ENCODE peak calls at places on chromosomes 11 and 22, in seven cellular contexts. H is Caco-2, B is thoracic aorta, O is heart right ventricle, G is OCI-LY7, R is ovary, N is tibial nerve. Z is an unnamed sample.

GRCh38 chr11:78313181-78313788 is 104.3 kb downstream of the GAB2 start:
- DNase-seq in H (no peak), B (no peak), O (no peak), G (no peak), R (no peak), N (peak; percentile 23), Z (no peak)

GRCh38 chr22:45917146-45917545 is 59.8 kb downstream of the WNT7B start:
- DNase-seq in H (no peak), B (no peak), O (no peak), G (no peak), R (no peak), N (no peak), Z (no peak)

GRCh38 chr11:113001709-113002108 is 40.5 kb downstream of the NCAM1 start:
- DNase-seq in H (no peak), B (no peak), O (no peak), G (no peak), R (peak; percentile 32), N (no peak), Z (no peak)

GRCh38 chr22:44068422-44069191 is 44.5 kb downstream of the PARVB start:
- DNase-seq in H (no peak), B (no peak), O (peak; percentile 30), G (no peak), R (no peak), N (no peak), Z (peak; percentile 68)

GRCh38 chr22:26656896-26657851 is at the start of gene MIAT:
- DNase-seq in H (no peak), B (no peak), O (no peak), G (no peak), R (no peak), N (no peak), Z (peak; percentile 73)

GRCh38 chr22:28183078-28183870 is 264.2 kb upstream of the PITPNB start:
- DNase-seq in H (no peak), B (no peak), O (no peak), G (no peak), R (no peak), N (no peak), Z (no peak)

GRCh38 chr11:69939551-69940245 is 120.5 kb upstream of the FGF3 start:
- DNase-seq in H (peak; percentile 73), B (peak; percentile 48), O (peak; percentile 86), G (no peak), R (peak; percentile 65), N (no peak), Z (no peak)

GRCh38 chr11:62416596-62416995 is 2.2 kb upstream of the SCGB1A1 start:
- DNase-seq in H (no peak), B (no peak), O (no peak), G (no peak), R (no peak), N (no peak), Z (no peak)

GRCh38 chr11:21133244-21133643 is 463.9 kb downstream of the NELL1 start:
- DNase-seq in H (no peak), B (no peak), O (no peak), G (no peak), R (no peak), N (no peak), Z (no peak)

GRCh38 chr11:65293909-65294381 is 20.7 kb upstream of the CDC42EP2 start:
- DNase-seq in H (no peak), B (no peak), O (peak; percentile 67), G (no peak), R (peak; percentile 75), N (no peak), Z (no peak)

GRCh38 chr11:20051783-20052399 is 108.4 kb downstream of the DBX1 start:
- DNase-seq in H (no peak), B (no peak), O (no peak), G (no peak), R (no peak), N (no peak), Z (no peak)

GRCh38 chr11:20056109-20057054 is 103.9 kb downstream of the DBX1 start:
- DNase-seq in H (no peak), B (peak; percentile 37), O (no peak), G (no peak), R (no peak), N (no peak), Z (no peak)

GRCh38 chr11:20054584-20054983 is 105.7 kb downstream of the DBX1 start:
- DNase-seq in H (no peak), B (no peak), O (no peak), G (no peak), R (no peak), N (no peak), Z (no peak)

GRCh38 chr11:20055312-20055711 is 105.0 kb downstream of the DBX1 start:
- DNase-seq in H (no peak), B (no peak), O (no peak), G (no peak), R (no peak), N (no peak), Z (no peak)

GRCh38 chr11:20053572-20053971 is 106.7 kb downstream of the DBX1 start:
- DNase-seq in H (no peak), B (no peak), O (no peak), G (no peak), R (no peak), N (no peak), Z (no peak)
- H3K4me3 ChIP-seq in H (no peak overlapping the region), B (no peak overlapping the region), O (no peak overlapping the region), G (no peak overlapping the region), R (no peak overlapping the region), N (no peak overlapping the region), Z (no peak overlapping the region)

GRCh38 chr11:3195251-3196160 is 23.1 kb downstream of the MRGPRG start:
- DNase-seq in H (no peak), B (no peak), O (no peak), G (no peak), R (no peak), N (no peak), Z (no peak)
- TF ChIP-seq CTCF in H (peak; percentile 56), B (peak; percentile 31), O (peak; percentile 45), G (peak; percentile 32), R (no peak), N (peak; percentile 20), Z (no peak)

DNA sequence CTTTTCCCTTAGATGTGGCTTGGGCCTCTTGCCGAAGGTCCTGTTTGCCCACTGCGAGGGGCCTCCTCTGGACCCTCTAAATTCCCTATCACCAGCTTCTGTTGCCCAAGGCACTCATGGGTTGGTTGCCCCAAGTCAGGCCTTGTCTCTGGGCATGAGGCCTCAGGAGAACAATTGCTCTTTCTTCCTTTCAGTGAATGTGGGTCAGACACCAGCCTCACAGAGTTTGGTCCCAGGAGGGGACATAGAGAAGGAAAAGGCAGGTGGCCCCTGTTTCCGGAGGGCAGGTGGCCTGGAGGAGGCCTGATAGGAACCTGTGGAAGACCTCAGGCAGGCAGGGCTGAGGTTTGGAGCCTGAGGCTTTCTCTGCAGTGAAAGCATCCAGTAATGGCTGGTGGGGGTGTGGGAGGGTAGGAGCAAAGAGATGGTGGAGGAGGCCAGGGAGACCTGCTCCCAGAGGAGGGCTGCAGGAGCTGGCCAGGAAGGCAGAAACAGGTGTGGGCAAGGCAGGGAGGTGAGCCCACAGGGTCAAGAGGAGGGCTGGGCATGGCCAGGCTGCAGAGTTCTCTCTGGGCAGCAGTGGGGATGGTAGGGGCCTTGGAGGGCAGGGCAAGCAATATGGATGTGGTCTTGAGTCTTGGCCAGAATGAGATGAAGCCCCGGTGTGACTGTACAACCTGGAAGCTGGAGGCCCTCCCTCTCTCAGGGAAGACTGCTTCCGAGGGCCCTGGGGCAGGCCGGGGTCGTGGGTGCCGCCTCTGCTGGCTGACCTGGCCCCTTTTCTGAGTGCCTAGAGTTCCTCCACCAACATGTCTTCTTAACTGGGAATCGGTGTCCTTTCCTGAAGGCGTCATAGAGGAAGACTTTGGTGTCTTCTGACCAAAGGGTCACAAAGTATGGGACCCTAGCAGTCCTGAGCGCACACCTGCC is 28.0 kb upstream of the LMO1 start:
- DNase-seq in H (no peak), B (no peak), O (no peak), G (no peak), R (no peak), N (no peak), Z (no peak)
- H3K36me3 ChIP-seq in H (no peaks in the 10 kb centered on the region), B (no peaks in the 10 kb centered on the region), O (no peaks in the 10 kb centered on the region), G (no peaks in the 10 kb centered on the region), R (no peaks in the 10 kb centered on the region), N (no peaks in the 10 kb centered on the region), Z (no peaks in the 10 kb centered on the region)

GRCh38 chr11:1636291-1636950 is 6.8 kb downstream of the KRTAP5-5 start:
- DNase-seq in H (no peak), B (no peak), O (no peak), G (no peak), R (no peak), N (no peak), Z (no peak)
- H3K4me3 ChIP-seq in H (no peak overlapping the region), B (no peak overlapping the region), O (no peak overlapping the region), G (no peak overlapping the region), R (no peak overlapping the region), N (no peak overlapping the region), Z (no peak overlapping the region)

GRCh38 chr11:66591175-66591574 is 1.7 kb downstream of the CCDC87 start:
- DNase-seq in H (no peak), B (no peak), O (no peak), G (no peak), R (no peak), N (no peak), Z (no peak)

GRCh38 chr11:66593303-66593635 is 284 bp downstream of the CCS start:
- DNase-seq in H (no peak), B (no peak), O (no peak), G (no peak), R (peak; percentile 28), N (no peak), Z (no peak)

GRCh38 chr11:66592457-66593302 is at the start of the genes CCDC87 and CCS:
- DNase-seq in H (peak; percentile 99), B (peak; percentile 96), O (peak; percentile 98), G (peak; percentile 97), R (peak; percentile 98), N (peak; percentile 95), Z (peak; percentile 99)

GRCh38 chr11:66593650-66594049 is 665 bp downstream of the CCS start:
- DNase-seq in H (no peak), B (no peak), O (no peak), G (no peak), R (no peak), N (no peak), Z (no peak)

GRCh38 chr11:66589996-66590675 is 2.7 kb downstream of the CCDC87 start:
- DNase-seq in H (no peak), B (no peak), O (no peak), G (no peak), R (no peak), N (no peak), Z (no peak)
- TF ChIP-seq CTCF in H (no peak), B (no peak), O (no peak), G (no peak), R (no peak), N (no peak), Z (no peak)